ENCODE peak calls at places on chromosome 20, in four cellular contexts. One of them, this sample, is unnamed.

GRCh38 chr20:22495172-22495571 is 89.2 kb downstream of the FOXA2 start:
- DNase-seq in GM12878: no peak
- DNase-seq in K562: no peak
- DNase-seq in HepG2: no peak
- DNase-seq in this sample: no peak

GRCh38 chr20:2179233-2179580 is 77.6 kb downstream of the STK35 start:
- DNase-seq in GM12878: no peak
- DNase-seq in K562: no peak
- DNase-seq in HepG2: no peak
- DNase-seq in this sample: no peak

GRCh38 chr20:34294563-34294962 is 8.6 kb downstream of the AHCY start:
- DNase-seq in GM12878: no peak
- DNase-seq in K562: no peak
- DNase-seq in HepG2: no peak
- DNase-seq in this sample: no peak

GRCh38 chr20:14142964-14143627 is 147.8 kb downstream of the MACROD2 start:
- DNase-seq in GM12878: no peak
- DNase-seq in K562: no peak
- DNase-seq in HepG2: no peak
- DNase-seq in this sample: no peak

GRCh38 chr20:41411458-41411857 is 44.8 kb upstream of the EMILIN3 start:
- DNase-seq in GM12878: no peak
- DNase-seq in K562: no peak
- DNase-seq in HepG2: no peak
- DNase-seq in this sample: no peak

GRCh38 chr20:13930246-13930645 is 60.2 kb downstream of the SEL1L2 start:
- DNase-seq in GM12878: no peak
- DNase-seq in K562: no peak
- DNase-seq in HepG2: no peak
- DNase-seq in this sample: no peak

GRCh38 chr20:41169791-41170351 is 32.5 kb downstream of the PLCG1 start:
- DNase-seq in GM12878: no peak
- DNase-seq in K562: no peak
- DNase-seq in HepG2: no peak
- DNase-seq in this sample: no peak

GRCh38 chr20:58406422-58407001 is 17.5 kb downstream of the VAPB start:
- DNase-seq in GM12878: no peak
- DNase-seq in K562: no peak
- DNase-seq in HepG2: no peak
- DNase-seq in this sample: no peak

GRCh38 chr20:35491823-35492222 is 36.4 kb downstream of the CEP250 start:
- DNase-seq in GM12878: no peak
- DNase-seq in K562: no peak
- DNase-seq in HepG2: no peak
- DNase-seq in this sample: no peak

GRCh38 chr20:31788578-31788977 is 30.6 kb upstream of the MYLK2 start:
- DNase-seq in GM12878: no peak
- DNase-seq in K562: no peak
- DNase-seq in HepG2: no peak
- DNase-seq in this sample: no peak

GRCh38 chr20:47665221-47665991 is 119.9 kb downstream of the SULF2 start:
- DNase-seq in GM12878: no peak
- DNase-seq in K562: no peak
- DNase-seq in HepG2: no peak
- DNase-seq in this sample: no peak

GRCh38 chr20:23144856-23145255 is 58.7 kb upstream of the CD93 start:
- DNase-seq in GM12878: no peak
- DNase-seq in K562: no peak
- DNase-seq in HepG2: no peak
- DNase-seq in this sample: no peak

GRCh38 chr20:31751126-31751525 is 12.0 kb downstream of the TPX2 start:
- DNase-seq in GM12878: no peak
- DNase-seq in K562: no peak
- DNase-seq in HepG2: no peak
- DNase-seq in this sample: no peak

GRCh38 chr20:12156252-12156651 is 238.6 kb downstream of the BTBD3 start:
- DNase-seq in GM12878: no peak
- DNase-seq in K562: no peak
- DNase-seq in HepG2: no peak
- DNase-seq in this sample: no peak

GRCh38 chr20:31844737-31845299 is 586 bp downstream of the FOXS1 start:
- DNase-seq in GM12878: no peak
- DNase-seq in K562: no peak
- DNase-seq in HepG2: no peak
- DNase-seq in this sample: no peak

GRCh38 chr20:3744806-3745685 is 12.6 kb downstream of the HSPA12B start:
- DNase-seq in GM12878: no peak
- DNase-seq in K562: peak
- DNase-seq in HepG2: peak
- DNase-seq in this sample: peak

GRCh38 chr20:8043687-8044278 is 24.2 kb upstream of the TMX4 start:
- DNase-seq in GM12878: no peak
- DNase-seq in K562: peak
- DNase-seq in HepG2: peak
- DNase-seq in this sample: peak

GRCh38 chr20:33444797-33445560 is 1.4 kb upstream of the SNTA1 start:
- DNase-seq in GM12878: no peak
- DNase-seq in K562: no peak
- DNase-seq in HepG2: peak
- DNase-seq in this sample: no peak

GRCh38 chr20:58708246-58708931 is 15.8 kb downstream of the NPEPL1 start:
- DNase-seq in GM12878: no peak
- DNase-seq in K562: no peak
- DNase-seq in HepG2: no peak
- DNase-seq in this sample: no peak

GRCh38 chr20:24102290-24102689 is 113.7 kb upstream of the GGTLC1 start:
- DNase-seq in GM12878: no peak
- DNase-seq in K562: no peak
- DNase-seq in HepG2: peak
- DNase-seq in this sample: no peak

GRCh38 chr20:35773154-35773751 is 1.4 kb downstream of the PHF20 start:
- DNase-seq in GM12878: peak
- DNase-seq in K562: peak
- DNase-seq in HepG2: no peak
- DNase-seq in this sample: no peak

GRCh38 chr20:12177657-12178293 is 260.1 kb downstream of the BTBD3 start:
- DNase-seq in GM12878: no peak
- DNase-seq in K562: no peak
- DNase-seq in HepG2: peak
- DNase-seq in this sample: no peak

GRCh38 chr20:760751-761417 is 7.4 kb downstream of the SLC52A3 start:
- DNase-seq in GM12878: no peak
- DNase-seq in K562: peak
- DNase-seq in HepG2: peak
- DNase-seq in this sample: peak

GRCh38 chr20:25076201-25076600 is 5.7 kb downstream of the VSX1 start:
- DNase-seq in GM12878: no peak
- DNase-seq in K562: no peak
- DNase-seq in HepG2: no peak
- DNase-seq in this sample: peak

GRCh38 chr20:3818155-3819151 is 1.9 kb upstream of the AP5S1 start:
- DNase-seq in GM12878: no peak
- DNase-seq in K562: peak
- DNase-seq in HepG2: peak
- DNase-seq in this sample: peak

GRCh38 chr20:14775778-14776177 is 438.4 kb upstream of the FLRT3 start:
- DNase-seq in GM12878: no peak
- DNase-seq in K562: no peak
- DNase-seq in HepG2: peak
- DNase-seq in this sample: peak

GRCh38 chr20:35743693-35744491 is 1.8 kb upstream of the RBM39 start:
- DNase-seq in GM12878: no peak
- DNase-seq in K562: no peak
- DNase-seq in HepG2: peak
- DNase-seq in this sample: no peak

GRCh38 chr20:41423026-41423425 is 56.4 kb upstream of the EMILIN3 start:
- DNase-seq in GM12878: no peak
- DNase-seq in K562: no peak
- DNase-seq in HepG2: no peak
- DNase-seq in this sample: no peak

GRCh38 chr20:35907017-35907685 is 47.2 kb downstream of the SCAND1 start:
- DNase-seq in GM12878: no peak
- DNase-seq in K562: no peak
- DNase-seq in HepG2: no peak
- DNase-seq in this sample: no peak

GRCh38 chr20:9617940-9618339 is 103.5 kb downstream of the LAMP5 start:
- DNase-seq in GM12878: no peak
- DNase-seq in K562: no peak
- DNase-seq in HepG2: peak
- DNase-seq in this sample: peak
- TF ChIP-seq MAX in GM12878: no peak
- TF ChIP-seq MAX in K562: no peak
- TF ChIP-seq MAX in HepG2: no peak
- TF ChIP-seq MAX in this sample: no peak

DNA sequence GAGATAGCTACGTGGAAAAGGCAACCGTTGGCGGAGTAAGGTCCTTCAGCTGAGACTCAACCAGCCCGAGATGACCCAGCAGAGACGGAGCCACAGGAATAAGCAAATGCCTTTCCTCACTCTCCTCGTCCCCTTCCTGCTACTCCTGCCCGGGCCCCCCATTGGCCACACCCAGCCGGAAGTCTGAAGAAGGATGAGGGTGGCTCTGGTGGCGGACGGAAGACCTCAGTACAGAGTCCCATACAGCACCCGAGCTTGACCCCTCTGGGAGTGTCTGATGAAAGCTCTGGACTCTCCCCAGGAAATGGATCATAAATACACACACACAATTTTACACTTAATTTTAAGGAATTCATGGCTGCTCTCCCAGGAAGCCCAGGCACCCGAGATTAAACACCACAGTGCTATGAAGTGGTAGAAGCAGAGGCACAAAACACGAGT is 125.5 kb downstream of the BANF2 start:
- DNase-seq in GM12878: no peak
- DNase-seq in K562: peak
- DNase-seq in HepG2: peak
- DNase-seq in this sample: no peak
- TF ChIP-seq ZBTB33 in GM12878: no peak
- TF ChIP-seq ZBTB33 in K562: no peak
- TF ChIP-seq ZBTB33 in HepG2: peak
- TF ChIP-seq ZBTB33 in this sample: no peak

GRCh38 chr20:50303573-50304500 is 113.2 kb downstream of the CEBPB start:
- DNase-seq in GM12878: no peak
- DNase-seq in K562: peak
- DNase-seq in HepG2: peak
- DNase-seq in this sample: no peak

GRCh38 chr20:50306478-50307423 is 116.1 kb downstream of the CEBPB start:
- DNase-seq in GM12878: no peak
- DNase-seq in K562: no peak
- DNase-seq in HepG2: no peak
- DNase-seq in this sample: no peak

GRCh38 chr20:50305636-50306477 is 115.2 kb downstream of the CEBPB start:
- DNase-seq in GM12878: no peak
- DNase-seq in K562: no peak
- DNase-seq in HepG2: peak
- DNase-seq in this sample: no peak

GRCh38 chr20:50304501-50304856 is 113.8 kb downstream of the CEBPB start:
- DNase-seq in GM12878: no peak
- DNase-seq in K562: no peak
- DNase-seq in HepG2: no peak
- DNase-seq in this sample: no peak

DNA sequence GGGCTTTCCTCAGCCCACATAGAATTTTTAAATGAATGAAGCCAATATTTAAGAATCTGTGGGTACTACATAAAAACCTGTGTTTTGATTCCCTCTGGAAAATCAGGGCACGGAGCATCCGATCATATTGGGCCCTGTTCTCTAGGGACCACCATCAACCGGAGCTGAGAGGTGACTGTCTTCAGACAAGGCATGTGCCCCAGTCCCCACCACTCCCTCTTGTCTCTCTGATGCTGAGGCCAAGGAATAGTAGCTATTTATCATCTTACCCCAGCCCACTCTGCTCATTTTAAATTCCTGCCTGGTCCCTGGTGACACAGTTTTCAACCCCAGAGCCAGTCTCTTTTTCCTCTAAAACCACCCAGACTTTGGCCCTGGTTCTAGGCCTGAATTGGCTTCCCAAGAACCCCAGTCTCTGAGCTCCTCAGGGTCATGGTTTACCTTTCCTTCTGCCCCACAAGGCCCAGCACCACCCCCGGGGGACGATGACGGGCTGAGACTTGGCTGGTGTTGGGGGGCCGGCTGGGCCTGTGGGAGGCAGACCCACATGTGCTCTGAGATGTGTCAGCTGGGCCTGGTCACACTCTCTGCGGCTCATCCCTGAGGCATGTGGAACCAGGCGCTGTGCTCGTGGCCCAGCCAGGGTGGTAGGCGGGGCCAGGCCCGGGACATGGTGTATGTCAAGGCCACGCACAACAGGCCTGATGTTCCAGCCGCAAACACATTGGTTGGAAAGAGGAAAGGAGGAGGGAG is 114.4 kb downstream of the CEBPB start:
- DNase-seq in GM12878: no peak
- DNase-seq in K562: no peak
- DNase-seq in HepG2: peak
- DNase-seq in this sample: no peak
- TF ChIP-seq SP1 in GM12878: no peak
- TF ChIP-seq SP1 in K562: no peak
- TF ChIP-seq SP1 in HepG2: peak
- TF ChIP-seq SP1 in this sample: no peak

GRCh38 chr20:45432294-45432693 is 16.4 kb downstream of the PIGT start:
- DNase-seq in GM12878: peak
- DNase-seq in K562: no peak
- DNase-seq in HepG2: no peak
- DNase-seq in this sample: no peak
- TF ChIP-seq MAX in GM12878: peak
- TF ChIP-seq MAX in K562: no peak
- TF ChIP-seq MAX in HepG2: no peak
- TF ChIP-seq MAX in this sample: no peak

GRCh38 chr20:37501940-37502339 is 19.1 kb upstream of the NNAT start:
- DNase-seq in GM12878: no peak
- DNase-seq in K562: no peak
- DNase-seq in HepG2: no peak
- DNase-seq in this sample: no peak
- TF ChIP-seq ZBTB33 in GM12878: no peak
- TF ChIP-seq ZBTB33 in K562: no peak
- TF ChIP-seq ZBTB33 in HepG2: no peak
- TF ChIP-seq ZBTB33 in this sample: no peak

This sample was measured in HCT116.